ENCODE peak calls at places on chromosomes 4 and X, in seven cellular contexts. P is upper lobe of left lung, V is OCI-M1, O is sciatic nerve, M is posterior vena cava, K is bronchial epithelial cell, F is NCI-H524 treated with DMSO at 0.1 percent for 48 hours. H is an unnamed sample.
A peak's percentile ranks its signal among the peaks of the same experiment; 100 is the strongest.

GRCh38 chr4:21136231-21136630 is 436.0 kb downstream of the PACRGL start:
- DNase-seq in O (no peak), M (no peak), F (no peak), P (no peak), K (no peak), V (no peak), H (no peak)

GRCh38 chr4:165965503-165965902 is 92.5 kb downstream of the TLL1 start:
- DNase-seq in V (no peak), O (no peak), F (no peak), P (no peak), M (no peak), K (peak; percentile 61), H (no peak)

GRCh38 chr4:44098973-44099372 is 349.6 kb downstream of the KCTD8 start:
- DNase-seq in M (no peak), K (no peak), P (no peak), V (no peak), O (no peak), F (no peak), H (no peak)

GRCh38 chr4:6191448-6192130 is 8.8 kb downstream of the JAKMIP1 start:
- DNase-seq in V (no peak), O (peak; percentile 7), M (no peak), F (no peak), P (no peak), K (no peak), H (no peak)

GRCh38 chr4:20430555-20430954 is 178.8 kb downstream of the SLIT2 start:
- DNase-seq in V (no peak), F (no peak), P (no peak), K (peak; percentile 21), M (no peak), O (no peak), H (no peak)

GRCh38 chrX:32871636-32872035 is 339.7 kb downstream of the DMD start:
- DNase-seq in F (no peak), M (no peak), V (no peak), O (no peak), K (peak; percentile 86), P (no peak), H (no peak)

GRCh38 chr4:105871997-105872396 is 23.3 kb upstream of the NPNT start:
- DNase-seq in M (no peak), K (no peak), O (no peak), F (no peak), P (no peak), V (no peak), H (no peak)

GRCh38 chrX:20217906-20218305 is 48.8 kb downstream of the RPS6KA3 start:
- DNase-seq in V (peak; percentile 39), M (no peak), P (no peak), F (no peak), O (no peak), K (no peak), H (no peak)

GRCh38 chrX:13101439-13102139 is 57.2 kb upstream of the FAM9C start:
- DNase-seq in V (peak; percentile 51), M (peak; percentile 89), K (peak; percentile 94), P (no peak), O (peak; percentile 71), F (no peak), H (peak; percentile 46)

GRCh38 chrX:105502336-105502735 is 281.8 kb upstream of the TEX13A start:
- DNase-seq in V (no peak), P (no peak), M (no peak), F (no peak), K (peak; percentile 63), O (no peak), H (no peak)

GRCh38 chrX:50154429-50154828 is 46.4 kb downstream of the AKAP4 start:
- DNase-seq in M (no peak), P (no peak), O (no peak), V (no peak), F (no peak), K (no peak), H (no peak)

GRCh38 chr4:37873383-37873782 is 17.5 kb upstream of the TBC1D1 start:
- DNase-seq in F (no peak), V (no peak), K (peak; percentile 90), M (no peak), P (no peak), O (no peak), H (no peak)

GRCh38 chrX:66622209-66622608 is 16.7 kb downstream of the EDA2R start:
- DNase-seq in F (no peak), O (no peak), P (no peak), M (no peak), K (no peak), V (no peak), H (no peak)

GRCh38 chr4:129213692-129214091 is 117.7 kb downstream of the C4orf33 start:
- DNase-seq in O (no peak), P (no peak), M (no peak), K (no peak), V (no peak), F (no peak), H (no peak)

GRCh38 chr4:57501715-57502114 is 391.5 kb upstream of the IGFBP7 start:
- DNase-seq in M (peak; percentile 83), V (no peak), K (peak; percentile 29), O (no peak), P (no peak), F (no peak), H (no peak)

GRCh38 chrX:15413101-15413500 is 28.9 kb upstream of the VEGFD start:
- DNase-seq in F (no peak), M (no peak), P (no peak), V (no peak), K (no peak), O (no peak), H (no peak)

GRCh38 chr4:67054901-67055300 is 490.4 kb downstream of the CENPC start:
- DNase-seq in F (no peak), P (no peak), M (no peak), K (no peak), O (no peak), V (no peak), H (no peak)

GRCh38 chr4:55444822-55445221 is 49.1 kb downstream of the TMEM165 start:
- DNase-seq in P (no peak), V (peak; percentile 40), F (no peak), O (no peak), K (peak; percentile 26), M (no peak), H (peak; percentile 58)

GRCh38 chr4:108544504-108544903 is 75.9 kb upstream of the RPL34 start:
- DNase-seq in P (no peak), F (no peak), M (no peak), O (no peak), V (no peak), K (peak; percentile 99), H (peak; percentile 18)

GRCh38 chr4:48909697-48910096 is 3.1 kb upstream of the OCIAD2 start:
- DNase-seq in M (no peak), V (peak; percentile 34), F (no peak), O (no peak), K (peak; percentile 99), P (no peak), H (peak; percentile 72)

H was measured in Kasumi-1.